ENCODE peak calls at places on chromosome 10, in eight cellular contexts. M is hippocampal formation; S is amygdala; J is IMR-90; T is sciatic nerve; L is GM23248; K is activated CD8-positive, alpha-beta memory T cell treated with anti-CD3 and anti-CD28 coated beads for 24 hours; R is NCI-H2081. H is an unnamed sample.

GRCh38 chr10:99827906-99828305 is 45.5 kb downstream of the ABCC2 start:
- DNase-seq in L (peak), R (no peak), K (no peak), S (no peak), J (peak), M (no peak), T (no peak), H (no peak)

GRCh38 chr10:78424721-78425120 is 391.1 kb downstream of the RPS24 start:
- DNase-seq in L (no peak), T (no peak), M (no peak), K (no peak), J (no peak), S (no peak), R (no peak), H (no peak)

GRCh38 chr10:8056891-8057331 is 2.4 kb downstream of the GATA3 start:
- DNase-seq in R (no peak), M (no peak), L (no peak), J (no peak), K (peak), T (no peak), S (no peak), H (no peak)

GRCh38 chr10:4100324-4100826 is 315.4 kb upstream of the KLF6 start:
- DNase-seq in K (no peak), M (no peak), S (no peak), L (no peak), J (no peak), T (no peak), R (no peak), H (no peak)

GRCh38 chr10:129662386-129662785 is 195.3 kb downstream of the MGMT start:
- DNase-seq in J (no peak), L (no peak), K (no peak), S (no peak), R (no peak), M (no peak), T (no peak), H (no peak)

GRCh38 chr10:46094931-46095755 is 49.1 kb upstream of the MSMB start:
- DNase-seq in L (peak), M (no peak), S (no peak), T (peak), J (no peak), K (peak), R (no peak), H (no peak)

GRCh38 chr10:26046073-26046684 is 112.2 kb downstream of the MYO3A start:
- DNase-seq in L (no peak), K (no peak), M (no peak), T (no peak), J (no peak), R (no peak), S (no peak), H (no peak)

GRCh38 chr10:36469585-36469984 is 655.8 kb upstream of the ANKRD30A start:
- DNase-seq in M (no peak), K (no peak), J (peak), L (peak), R (no peak), S (no peak), T (no peak), H (peak)

GRCh38 chr10:88033793-88034192 is 170.4 kb downstream of the PTEN start:
- DNase-seq in S (no peak), L (no peak), K (no peak), J (no peak), M (no peak), T (no peak), R (no peak), H (no peak)

GRCh38 chr10:14812271-14812670 is 25.6 kb downstream of the CDNF start:
- DNase-seq in M (no peak), K (no peak), R (no peak), S (no peak), J (peak), L (no peak), T (no peak), H (no peak)

GRCh38 chr10:12186324-12186723 is 9.4 kb downstream of the NUDT5 start:
- DNase-seq in M (no peak), T (no peak), L (no peak), J (no peak), R (no peak), K (no peak), S (no peak), H (no peak)

GRCh38 chr10:84540617-84541288 is 212.4 kb downstream of the CCSER2 start:
- DNase-seq in R (no peak), K (peak), T (peak), M (peak), S (peak), L (peak), J (peak), H (peak)

GRCh38 chr10:71132321-71132810 is 80.0 kb upstream of the UNC5B start:
- DNase-seq in T (no peak), K (peak), R (no peak), L (no peak), S (no peak), J (no peak), M (no peak), H (no peak)

GRCh38 chr10:71314694-71315225 is 4.3 kb upstream of the SLC29A3 start:
- DNase-seq in T (no peak), K (no peak), M (no peak), L (no peak), S (no peak), J (no peak), R (no peak), H (no peak)

GRCh38 chr10:72912715-72913114 is 19.2 kb downstream of the OIT3 start:
- DNase-seq in T (no peak), L (no peak), M (no peak), J (no peak), K (no peak), R (no peak), S (no peak), H (no peak)

GRCh38 chr10:58976254-58976653 is 200.2 kb upstream of the PHYHIPL start:
- DNase-seq in M (no peak), J (no peak), R (no peak), S (no peak), K (no peak), L (no peak), T (no peak), H (no peak)

GRCh38 chr10:43202224-43202656 is 64.0 kb downstream of the CSGALNACT2 start:
- DNase-seq in R (no peak), T (peak), K (peak), M (no peak), S (no peak), L (peak), J (no peak), H (peak)

GRCh38 chr10:110207805-110208613 is 604 bp downstream of the MXI1 start:
- DNase-seq in K (peak), M (no peak), L (peak), R (no peak), J (peak), S (no peak), T (peak), H (peak)

H was measured in GM03348.